ENCODE peak calls at places on chromosomes 13 and 19, in nine cellular contexts. A, D, O, H, F, Q, U, T and W are unnamed samples. For H3K4me1, the result is how much of the 10 kb centered on the place peaks cover.

GRCh38 chr19:7986321-7987083 is 18.9 kb downstream of the ELAVL1 start:
- DNase-seq in F (no peak), A (no peak), H (no peak), O (no peak), T (no peak), D (peak), U (no peak), Q (peak), W (no peak)

GRCh38 chr13:90938848-90939247 is 408.6 kb upstream of the MIR17HG start:
- DNase-seq in D (no peak), F (no peak), H (no peak), Q (no peak), O (no peak), A (no peak), T (no peak), U (no peak), W (no peak)

GRCh38 chr13:59178344-59178743 is 985.4 kb downstream of the DIAPH3 start:
- DNase-seq in D (no peak), U (no peak), H (no peak), O (no peak), T (no peak), A (no peak), F (no peak), Q (no peak), W (no peak)

GRCh38 chr13:99174533-99175100 is 26.0 kb upstream of the UBAC2 start:
- DNase-seq in F (no peak), T (no peak), U (no peak), O (no peak), Q (peak), D (no peak), H (no peak), A (no peak), W (no peak)

GRCh38 chr19:55696301-55697068 is 21.5 kb downstream of the EPN1 start:
- DNase-seq in O (no peak), A (no peak), D (no peak), H (no peak), U (no peak), F (no peak), T (no peak), Q (no peak), W (no peak)

GRCh38 chr13:59771272-59771671 is 392.5 kb downstream of the DIAPH3 start:
- DNase-seq in O (peak), U (no peak), A (no peak), T (no peak), Q (peak), H (no peak), F (no peak), D (peak), W (no peak)

GRCh38 chr19:47729468-47729798 is 15.9 kb upstream of the NOP53 start:
- DNase-seq in D (peak), U (peak), F (peak), O (no peak), Q (peak), T (no peak), A (peak), H (peak), W (no peak)

GRCh38 chr13:49759503-49759902 is 33.0 kb downstream of the KPNA3 start:
- DNase-seq in U (no peak), F (no peak), T (no peak), D (no peak), Q (no peak), H (no peak), O (no peak), A (no peak), W (no peak)

GRCh38 chr19:51735759-51736449 is 12.1 kb upstream of the HAS1 start:
- DNase-seq in F (no peak), Q (peak), H (peak), D (no peak), A (peak), U (no peak), O (no peak), T (no peak), W (no peak)

GRCh38 chr13:110347535-110348308 is 40.6 kb downstream of the COL4A2 start:
- DNase-seq in H (no peak), O (peak), U (no peak), A (no peak), D (peak), T (no peak), Q (peak), F (peak), W (no peak)

GRCh38 chr19:13794388-13794751 is 873 bp upstream of the ZSWIM4 start:
- DNase-seq in D (peak), Q (peak), F (peak), U (no peak), A (peak), T (no peak), O (no peak), H (peak), W (no peak)

GRCh38 chr13:36973621-36974268 is 25.4 kb downstream of the ALG5 start:
- DNase-seq in A (no peak), F (no peak), U (no peak), Q (no peak), D (no peak), O (no peak), H (no peak), T (no peak), W (no peak)

GRCh38 chr19:52297601-52298358 is 811 bp downstream of the ZNF480 start:
- DNase-seq in T (no peak), Q (no peak), H (no peak), F (no peak), O (no peak), U (no peak), D (no peak), A (no peak), W (no peak)

GRCh38 chr19:43872547-43873336 is 45.6 kb downstream of the ZNF283 start:
- DNase-seq in H (no peak), D (peak), O (no peak), U (no peak), T (no peak), Q (no peak), A (no peak), F (no peak), W (no peak)

GRCh38 chr13:90951663-90952062 is 395.8 kb upstream of the MIR17HG start:
- DNase-seq in Q (no peak), H (no peak), D (no peak), T (no peak), F (no peak), O (no peak), U (no peak), A (no peak), W (no peak)

GRCh38 chr13:107067381-107067780 is 499.4 kb upstream of the ARGLU1 start:
- DNase-seq in T (no peak), F (no peak), Q (no peak), A (no peak), O (no peak), H (no peak), U (no peak), D (no peak), W (no peak)

GRCh38 chr19:17234911-17235617 is 9.0 kb downstream of the OCEL1 start:
- DNase-seq in A (no peak), H (no peak), T (peak), D (no peak), F (peak), O (no peak), U (peak), Q (peak), W (no peak)

GRCh38 chr13:37342205-37342604 is 236.7 kb upstream of the CSNK1A1L start:
- DNase-seq in U (no peak), Q (no peak), H (no peak), F (no peak), A (no peak), D (no peak), T (no peak), O (no peak), W (no peak)

GRCh38 chr19:12265921-12266704 is 28.6 kb downstream of the ZNF44 start:
- DNase-seq in F (no peak), H (no peak), O (no peak), D (no peak), Q (no peak), U (no peak), T (no peak), A (no peak), W (peak)

GRCh38 chr13:97122381-97122996 is 99.6 kb upstream of the MBNL2 start:
- DNase-seq in H (no peak), U (no peak), F (no peak), T (no peak), Q (peak), O (no peak), A (no peak), D (peak), W (no peak)

DNA sequence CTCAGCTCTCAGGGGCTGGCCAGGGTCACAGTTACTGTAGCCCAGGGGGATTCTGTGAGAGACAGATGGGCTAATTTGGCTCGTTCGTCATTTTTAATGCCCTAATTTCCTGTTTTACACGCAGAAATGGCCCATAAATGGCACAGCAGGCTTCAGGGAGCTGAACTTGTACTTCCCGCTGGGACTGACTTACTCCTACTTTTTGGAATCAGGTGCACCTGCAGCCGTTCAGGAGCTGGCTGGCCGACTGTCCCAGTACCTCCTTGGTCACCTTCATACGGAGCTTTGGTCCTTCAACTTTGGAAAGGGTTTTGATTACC is 62.4 kb upstream of the URI1 start:
- DNase-seq in O (no peak), T (no peak), Q (no peak), H (no peak), F (no peak), A (no peak), U (no peak), D (no peak), W (no peak)
- H3K4me1 ChIP-seq in O (under half), T (under half), Q (under half), H (under half), F (under half), A (under half), U (under half), D (under half), W (under half)

DNA sequence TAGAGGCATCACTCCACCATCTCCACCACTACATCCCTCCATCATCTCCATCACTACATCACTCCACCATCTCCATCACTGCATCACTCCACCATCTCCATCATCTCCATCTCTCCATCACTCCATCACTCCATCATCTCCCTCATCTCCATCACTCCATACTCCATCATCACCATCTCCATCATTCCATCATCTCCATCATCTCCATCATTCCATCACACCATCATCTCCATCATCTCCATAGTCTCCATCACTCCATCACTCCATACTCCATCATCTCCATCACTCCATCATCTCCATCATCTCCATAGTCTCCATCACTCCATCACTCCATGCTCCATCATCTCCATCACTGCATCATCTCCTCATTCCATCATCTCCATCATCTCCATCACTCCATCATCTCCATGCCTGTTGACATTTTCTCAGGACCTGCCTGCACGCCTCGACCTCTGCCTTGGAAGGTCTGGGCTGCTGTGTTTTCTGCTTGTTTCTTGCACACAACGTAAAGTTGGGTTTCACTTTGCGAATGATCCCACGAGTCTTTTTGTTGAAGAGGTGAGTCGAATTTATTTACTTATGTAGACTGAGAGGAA is 21.2 kb upstream of the RASA3 start:
- DNase-seq in T (no peak), O (no peak), U (no peak), F (no peak), Q (no peak), A (no peak), D (no peak), H (no peak), W (no peak)
- H3K4me1 ChIP-seq in T (half or more), O (under half), U (under half), F (under half), Q (under half), A (under half), D (under half), H (under half), W (under half)

GRCh38 chr13:42720858-42721219 is 60.5 kb upstream of the FAM216B start:
- DNase-seq in T (no peak), D (no peak), Q (no peak), O (no peak), U (no peak), F (no peak), A (no peak), H (no peak), W (no peak)

GRCh38 chr13:42720116-42720857 is 61.1 kb upstream of the FAM216B start:
- DNase-seq in U (no peak), Q (peak), D (peak), H (no peak), T (no peak), A (no peak), O (peak), F (peak), W (no peak)

GRCh38 chr13:42715909-42716308 is 65.5 kb upstream of the FAM216B start:
- DNase-seq in A (no peak), D (no peak), H (no peak), U (no peak), O (no peak), F (no peak), T (no peak), Q (no peak), W (no peak)
- H3K4me1 ChIP-seq in A (under half), D (under half), H (under half), U (under half), O (under half), F (under half), T (under half), Q (under half), W (under half)

GRCh38 chr19:23401086-23401485 is 5.8 kb upstream of the ZNF91 start:
- DNase-seq in U (no peak), T (no peak), A (no peak), H (no peak), Q (no peak), D (no peak), O (no peak), F (no peak), W (no peak)
- H3K4me1 ChIP-seq in U (under half), T (under half), A (under half), H (under half), Q (under half), D (under half), O (under half), F (under half), W (under half)

DNA sequence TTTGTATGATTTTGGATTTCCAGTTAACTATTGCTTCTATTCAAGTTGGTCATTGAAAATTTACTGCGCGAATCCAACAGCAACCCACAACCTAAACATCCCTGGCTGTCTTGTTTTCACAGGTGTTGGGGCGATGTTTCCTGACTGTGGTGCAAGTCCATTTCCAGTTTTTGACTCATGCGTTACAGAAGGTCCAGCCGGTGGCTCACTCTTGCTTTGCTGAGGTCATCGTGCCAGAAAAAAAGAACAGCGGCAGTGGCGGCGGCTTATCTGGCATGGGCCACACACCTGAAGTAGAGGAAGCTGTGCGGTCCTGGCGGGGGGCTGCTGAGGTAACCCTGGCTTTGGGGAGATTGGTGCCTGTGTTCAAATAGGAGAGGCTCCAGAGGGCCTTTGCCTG is 45.2 kb upstream of the GPI start:
- DNase-seq in A (no peak), U (no peak), D (no peak), Q (no peak), H (no peak), T (no peak), O (no peak), F (no peak), W (no peak)
- H3K4me1 ChIP-seq in A (under half), U (under half), D (under half), Q (under half), H (under half), T (under half), O (under half), F (under half), W (under half)

GRCh38 chr13:103194871-103195270 is 128.7 kb upstream of the SLC10A2 start:
- DNase-seq in O (peak), Q (no peak), T (no peak), A (no peak), D (no peak), F (no peak), U (no peak), H (no peak), W (no peak)
- H3K4me1 ChIP-seq in O (under half), Q (under half), T (under half), A (under half), D (under half), F (under half), U (under half), H (under half), W (under half)